ENCODE peak calls at places on chromosomes 4 and X, in five cellular contexts. E is CD8-positive, alpha-beta T cell; A is adipocyte; N is tibial nerve; L is foreskin fibroblast. P is an unnamed sample.

GRCh38 chr4:72390409-72390808 is 178.6 kb downstream of the ADAMTS3 start:
- DNase-seq in E (no peak), A (peak), N (no peak), L (no peak), P (no peak)

GRCh38 chr4:137390707-137391106 is 141.6 kb downstream of the PCDH18 start:
- DNase-seq in E (no peak), A (peak), N (no peak), L (peak), P (no peak)

GRCh38 chr4:110196206-110196870 is 2.1 kb downstream of the ELOVL6 start:
- DNase-seq in E (peak), A (peak), N (no peak), L (no peak), P (peak)

GRCh38 chr4:126897038-126897437 is 735.7 kb upstream of the INTU start:
- DNase-seq in E (no peak), A (no peak), N (no peak), L (no peak), P (no peak)

GRCh38 chr4:6065166-6065565 is 46.9 kb upstream of the C4orf50 start:
- DNase-seq in E (no peak), A (no peak), N (no peak), L (no peak), P (no peak)

GRCh38 chrX:106905064-106905708 is 2.0 kb upstream of the RIPPLY1 start:
- DNase-seq in E (no peak), A (peak), N (no peak), L (no peak), P (no peak)

GRCh38 chr4:152156448-152156847 is 379.4 kb downstream of the FBXW7 start:
- DNase-seq in E (no peak), A (no peak), N (no peak), L (no peak), P (no peak)

GRCh38 chr4:1731180-1731579 is 9.9 kb downstream of the TACC3 start:
- DNase-seq in E (no peak), A (no peak), N (no peak), L (no peak), P (no peak)

GRCh38 chrX:68698955-68699354 is 51.5 kb downstream of the STARD8 start:
- DNase-seq in E (no peak), A (no peak), N (no peak), L (no peak), P (no peak)

GRCh38 chr4:27276322-27277073 is 415.9 kb downstream of the STIM2 start:
- DNase-seq in E (no peak), A (no peak), N (no peak), L (no peak), P (no peak)

GRCh38 chrX:105533951-105534350 is 288.4 kb upstream of the NRK start:
- DNase-seq in E (no peak), A (peak), N (no peak), L (no peak), P (no peak)

GRCh38 chr4:113004655-113005054 is 44.8 kb upstream of the ANK2 start:
- DNase-seq in E (no peak), A (no peak), N (no peak), L (no peak), P (no peak)

GRCh38 chr4:16684083-16684482 is 214.4 kb downstream of the LDB2 start:
- DNase-seq in E (no peak), A (peak), N (no peak), L (peak), P (no peak)

GRCh38 chr4:2666722-2667247 is 89.4 kb downstream of the TNIP2 start:
- DNase-seq in E (no peak), A (no peak), N (no peak), L (no peak), P (no peak)

GRCh38 chrX:108224727-108225455 is 133.3 kb downstream of the ATG4A start:
- DNase-seq in E (no peak), A (peak), N (no peak), L (no peak), P (no peak)

GRCh38 chrX:103343105-103343504 is 13.1 kb downstream of the TCEAL7 start:
- DNase-seq in E (peak), A (peak), N (peak), L (peak), P (no peak)

GRCh38 chr4:108877821-108878220 is 115.0 kb upstream of the ETNPPL start:
- DNase-seq in E (no peak), A (no peak), N (no peak), L (no peak), P (no peak)

GRCh38 chr4:75251547-75251946 is 262.7 kb downstream of the RCHY1 start:
- DNase-seq in E (no peak), A (no peak), N (no peak), L (no peak), P (no peak)

GRCh38 chr4:664713-665231 is 9.3 kb downstream of the ATP5ME start:
- DNase-seq in E (no peak), A (no peak), N (no peak), L (no peak), P (no peak)

GRCh38 chr4:27048350-27049100 is 187.9 kb downstream of the STIM2 start:
- DNase-seq in E (no peak), A (peak), N (no peak), L (no peak), P (no peak)

GRCh38 chr4:54233128-54233696 is 4.1 kb downstream of the PDGFRA start:
- DNase-seq in E (peak), A (peak), N (peak), L (peak), P (peak)

GRCh38 chr4:77802406-77802805 is 16.8 kb downstream of the CNOT6L start:
- DNase-seq in E (no peak), A (no peak), N (no peak), L (no peak), P (no peak)

GRCh38 chr4:137226221-137226620 is 306.1 kb downstream of the PCDH18 start:
- DNase-seq in E (no peak), A (peak), N (no peak), L (no peak), P (no peak)

GRCh38 chr4:123361195-123361861 is 35.3 kb upstream of the SPRY1 start:
- DNase-seq in E (no peak), A (peak), N (no peak), L (peak), P (no peak)

GRCh38 chr4:175536852-175537453 is 275.1 kb downstream of the GPM6A start:
- DNase-seq in E (no peak), A (peak), N (no peak), L (peak), P (no peak)

GRCh38 chrX:48558270-48558669 is 16.0 kb upstream of the RBM3 start:
- DNase-seq in E (no peak), A (peak), N (no peak), L (peak), P (no peak)

GRCh38 chr4:30716671-30717207 is 3.4 kb upstream of the PCDH7 start:
- DNase-seq in E (no peak), A (peak), N (no peak), L (no peak), P (no peak)

GRCh38 chr4:76690091-76690905 is 207.6 kb downstream of the SOWAHB start:
- DNase-seq in E (no peak), A (peak), N (no peak), L (no peak), P (no peak)

GRCh38 chrX:146481735-146482134 is 327.8 kb upstream of the CXorf51B start:
- DNase-seq in E (no peak), A (no peak), N (no peak), L (no peak), P (no peak)

GRCh38 chr4:107997794-107998193 is 8.1 kb downstream of the HADH start:
- DNase-seq in E (no peak), A (no peak), N (no peak), L (no peak), P (no peak)

GRCh38 chrX:45850197-45850774 is 649.6 kb upstream of the DIPK2B start:
- DNase-seq in E (no peak), A (peak), N (no peak), L (no peak), P (no peak)

GRCh38 chrX:31658360-31658759 is 586.5 kb upstream of the FTHL17 start:
- DNase-seq in E (no peak), A (peak), N (no peak), L (no peak), P (no peak)

GRCh38 chrX:74493806-74494205 is 72.5 kb downstream of the SLC16A2 start:
- DNase-seq in E (no peak), A (no peak), N (no peak), L (no peak), P (no peak)

GRCh38 chrX:150958177-150958576 is 25.0 kb upstream of the HMGB3 start:
- DNase-seq in E (no peak), A (no peak), N (no peak), L (no peak), P (no peak)

GRCh38 chr4:155656025-155656424 is 10.6 kb upstream of the GUCY1A1 start:
- DNase-seq in E (no peak), A (no peak), N (no peak), L (no peak), P (no peak)

DNA sequence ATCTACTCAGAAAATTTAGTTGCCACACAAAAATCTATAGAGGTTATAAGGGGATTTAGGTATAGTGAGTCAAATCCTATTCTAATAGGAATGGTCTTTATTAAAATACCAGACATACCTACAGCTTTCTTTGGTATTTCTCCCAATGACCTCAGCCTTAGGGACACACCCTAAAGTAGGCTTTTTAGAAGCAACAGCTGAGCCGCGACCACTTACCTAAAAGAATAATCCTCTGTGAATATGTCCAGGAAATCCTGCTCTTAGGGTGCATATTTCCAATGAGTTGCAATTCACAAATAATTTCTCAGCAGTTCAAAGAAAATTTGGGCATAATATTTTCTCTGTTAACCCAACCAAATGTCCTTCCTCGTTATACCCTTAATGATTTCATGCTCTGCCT is 2.7 kb downstream of the DCX start:
- DNase-seq in E (no peak), A (no peak), N (no peak), L (no peak), P (no peak)
- H3K4me3 ChIP-seq in E (no peak), A (no peak), N (no peak), L (no peak), P (no peak)

GRCh38 chr4:144338834-144339233 is 198.3 kb upstream of the GYPA start:
- DNase-seq in E (no peak), A (no peak), N (no peak), L (no peak), P (no peak)

GRCh38 chr4:144343143-144343755 is 202.7 kb upstream of the GYPA start:
- DNase-seq in E (no peak), A (peak), N (no peak), L (peak), P (no peak)

GRCh38 chr4:144340931-144341330 is 200.4 kb upstream of the GYPA start:
- DNase-seq in E (no peak), A (no peak), N (no peak), L (no peak), P (no peak)

GRCh38 chr4:144336633-144337032 is 196.1 kb upstream of the GYPA start:
- DNase-seq in E (no peak), A (no peak), N (no peak), L (no peak), P (no peak)

DNA sequence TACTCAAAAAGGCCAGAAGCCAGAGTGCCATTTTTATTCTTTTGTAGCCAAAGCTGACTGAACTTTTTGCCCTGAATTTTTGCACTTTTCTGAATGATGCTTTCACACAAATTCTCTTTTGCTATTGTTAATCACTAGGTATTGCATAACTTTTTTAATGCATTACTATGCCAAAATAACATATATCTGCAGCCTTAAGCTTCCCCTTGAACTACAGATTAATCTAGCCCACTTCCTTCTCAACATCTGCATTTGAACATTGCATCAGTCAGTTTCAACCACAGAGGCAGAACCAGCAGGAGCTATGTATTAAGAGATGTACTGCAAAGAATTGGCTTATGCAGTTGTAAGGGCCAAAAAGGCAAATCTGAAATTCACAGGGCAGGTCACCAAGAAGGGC is 197.6 kb upstream of the GYPA start:
- DNase-seq in E (no peak), A (peak), N (no peak), L (no peak), P (no peak)
- H3K4me3 ChIP-seq in E (no peak), A (no peak), N (no peak), L (no peak), P (no peak)

GRCh38 chrX:10118530-10118929 is 38.2 kb upstream of the CLCN4 start:
- DNase-seq in E (no peak), A (no peak), N (no peak), L (no peak), P (no peak)
- H3K4me3 ChIP-seq in E (no peak), A (no peak), N (no peak), L (no peak), P (no peak)

DNA sequence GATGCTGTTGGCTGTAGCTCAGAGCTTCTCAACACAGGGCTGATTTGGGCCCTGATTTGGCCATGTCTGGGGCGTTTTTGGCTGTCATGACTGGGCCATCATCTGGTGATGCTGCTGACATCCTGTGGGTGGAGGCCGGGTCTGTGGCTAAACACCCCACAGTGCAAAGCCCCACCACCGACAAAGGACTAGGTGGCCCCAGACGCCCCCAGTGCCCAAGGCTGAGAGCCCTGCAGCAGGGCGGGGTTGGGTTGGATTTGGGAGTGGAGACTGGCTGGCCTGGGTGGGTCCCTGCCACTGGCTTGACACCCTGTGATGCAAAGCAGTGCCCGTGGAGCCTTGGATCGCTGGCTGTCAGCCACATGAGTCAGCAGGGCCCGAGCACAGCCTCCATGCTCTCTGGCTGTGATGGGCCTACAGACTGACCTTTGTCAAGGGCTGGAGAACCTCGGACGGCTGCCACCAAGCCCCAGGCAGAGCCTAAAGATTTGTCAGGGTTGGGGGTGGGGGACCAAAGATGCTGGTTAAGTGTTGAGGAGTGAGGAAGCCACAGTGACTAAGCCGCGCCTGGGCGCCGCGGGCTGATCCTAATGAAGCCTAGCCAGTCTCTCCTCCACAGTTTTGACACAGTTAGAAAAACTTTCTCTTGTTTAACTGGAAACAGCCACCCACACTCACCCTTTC is 28.3 kb downstream of the CYTL1 start:
- DNase-seq in E (peak), A (peak), N (peak), L (peak), P (peak)
- H3K4me3 ChIP-seq in E (no peak), A (peak), N (no peak), L (no peak), P (no peak)

GRCh38 chrX:119234931-119235555 is 1.0 kb upstream of the PGRMC1 start:
- DNase-seq in E (no peak), A (no peak), N (no peak), L (no peak), P (no peak)
- H3K4me3 ChIP-seq in E (no peak), A (peak), N (peak), L (peak), P (no peak)

GRCh38 chrX:13937370-13938052 is 92.2 kb downstream of the GEMIN8 start:
- DNase-seq in E (no peak), A (peak), N (no peak), L (peak), P (no peak)
- H3K4me3 ChIP-seq in E (no peak), A (peak), N (peak), L (peak), P (peak)